ENCODE peak calls at places on chromosomes 16 and 17, in five cellular contexts. I, N, B, S and Y are unnamed samples.

GRCh38 chr16:74775255-74775654 is 635 bp upstream of the FA2H start:
- DNase-seq in I (no peak), N (no peak), B (no peak), S (no peak), Y (no peak)

GRCh38 chr16:85443531-85443930 is 169.6 kb upstream of the GSE1 start:
- DNase-seq in I (no peak), N (no peak), B (no peak), S (no peak), Y (no peak)

GRCh38 chr17:47276868-47277267 is 23.2 kb downstream of the ITGB3 start:
- DNase-seq in I (no peak), N (peak), B (no peak), S (peak), Y (peak)

GRCh38 chr17:4944554-4945175 is 3.7 kb downstream of the PFN1 start:
- DNase-seq in I (no peak), N (no peak), B (no peak), S (no peak), Y (no peak)

GRCh38 chr16:10037771-10038170 is 144.5 kb downstream of the GRIN2A start:
- DNase-seq in I (no peak), N (no peak), B (no peak), S (no peak), Y (no peak)

GRCh38 chr17:74852237-74853047 is 7.2 kb downstream of the GRIN2C start:
- DNase-seq in I (peak), N (no peak), B (no peak), S (peak), Y (no peak)

GRCh38 chr17:65283704-65284103 is 146.5 kb downstream of the RGS9 start:
- DNase-seq in I (no peak), N (no peak), B (no peak), S (no peak), Y (peak)

GRCh38 chr16:14510939-14511797 is 118.9 kb downstream of the PARN start:
- DNase-seq in I (no peak), N (peak), B (peak), S (peak), Y (no peak)

GRCh38 chr16:26645629-26646028 is 421.1 kb upstream of the C16orf82 start:
- DNase-seq in I (peak), N (no peak), B (no peak), S (no peak), Y (no peak)

GRCh38 chr16:48970216-48970615 is 311.4 kb downstream of the CBLN1 start:
- DNase-seq in I (no peak), N (no peak), B (no peak), S (no peak), Y (no peak)

GRCh38 chr16:30183961-30184429 is 593 bp downstream of the CORO1A start:
- DNase-seq in I (peak), N (no peak), B (no peak), S (no peak), Y (no peak)

GRCh38 chr17:4806770-4807533 is at the start of gene PLD2:
- DNase-seq in I (peak), N (peak), B (no peak), S (peak), Y (peak)

GRCh38 chr17:76840884-76841775 is 27.1 kb upstream of the MGAT5B start:
- DNase-seq in I (no peak), N (no peak), B (no peak), S (peak), Y (no peak)

GRCh38 chr16:12010388-12011251 is 34.1 kb downstream of the SNX29 start:
- DNase-seq in I (no peak), N (no peak), B (no peak), S (peak), Y (no peak)

GRCh38 chr17:15384142-15384803 is 42.9 kb upstream of the TEKT3 start:
- DNase-seq in I (no peak), N (no peak), B (no peak), S (peak), Y (peak)

GRCh38 chr17:30821751-30822723 is 2.5 kb downstream of the CRLF3 start:
- DNase-seq in I (no peak), N (no peak), B (no peak), S (no peak), Y (peak)
- TF ChIP-seq CTCF in I (no peak), N (no peak), B (no peak), S (no peak), Y (no peak)

GRCh38 chr16:81427245-81427644 is 17.4 kb upstream of the CMIP start:
- DNase-seq in I (no peak), N (no peak), B (no peak), S (no peak), Y (no peak)

GRCh38 chr16:81432899-81433560 is 11.6 kb upstream of the CMIP start:
- DNase-seq in I (peak), N (no peak), B (no peak), S (no peak), Y (no peak)

GRCh38 chr16:81424761-81425160 is 19.8 kb upstream of the CMIP start:
- DNase-seq in I (no peak), N (no peak), B (no peak), S (no peak), Y (peak)

GRCh38 chr16:81431554-81432353 is 12.9 kb upstream of the CMIP start:
- DNase-seq in I (no peak), N (peak), B (no peak), S (peak), Y (no peak)

DNA sequence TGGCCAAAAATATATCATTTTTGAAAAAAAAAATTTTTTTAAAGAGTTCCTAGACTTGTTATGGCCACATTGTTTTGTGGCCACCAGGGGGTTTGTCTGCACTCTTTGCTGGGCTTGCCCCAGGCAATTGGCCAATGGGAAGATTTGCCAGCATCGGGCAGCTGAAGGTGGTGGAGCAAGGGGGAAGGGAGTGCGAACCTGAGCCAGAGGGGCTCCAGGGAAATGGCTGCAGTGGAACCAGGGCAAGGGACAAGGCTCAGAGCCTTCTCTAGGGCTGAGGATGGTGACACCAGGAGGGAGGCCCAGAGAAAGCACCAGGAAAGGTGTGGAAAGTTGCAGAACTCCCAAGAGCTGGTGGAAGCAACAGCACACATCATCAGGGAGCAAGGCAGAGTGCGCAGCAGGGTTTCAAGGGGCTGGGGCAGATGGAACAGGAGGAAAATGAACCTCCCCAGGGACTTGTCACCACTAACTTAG is 15.5 kb upstream of the CMIP start:
- DNase-seq in I (peak), N (no peak), B (no peak), S (peak), Y (peak)
- TF ChIP-seq CTCF in I (peak), N (peak), B (peak), S (peak), Y (peak)

DNA sequence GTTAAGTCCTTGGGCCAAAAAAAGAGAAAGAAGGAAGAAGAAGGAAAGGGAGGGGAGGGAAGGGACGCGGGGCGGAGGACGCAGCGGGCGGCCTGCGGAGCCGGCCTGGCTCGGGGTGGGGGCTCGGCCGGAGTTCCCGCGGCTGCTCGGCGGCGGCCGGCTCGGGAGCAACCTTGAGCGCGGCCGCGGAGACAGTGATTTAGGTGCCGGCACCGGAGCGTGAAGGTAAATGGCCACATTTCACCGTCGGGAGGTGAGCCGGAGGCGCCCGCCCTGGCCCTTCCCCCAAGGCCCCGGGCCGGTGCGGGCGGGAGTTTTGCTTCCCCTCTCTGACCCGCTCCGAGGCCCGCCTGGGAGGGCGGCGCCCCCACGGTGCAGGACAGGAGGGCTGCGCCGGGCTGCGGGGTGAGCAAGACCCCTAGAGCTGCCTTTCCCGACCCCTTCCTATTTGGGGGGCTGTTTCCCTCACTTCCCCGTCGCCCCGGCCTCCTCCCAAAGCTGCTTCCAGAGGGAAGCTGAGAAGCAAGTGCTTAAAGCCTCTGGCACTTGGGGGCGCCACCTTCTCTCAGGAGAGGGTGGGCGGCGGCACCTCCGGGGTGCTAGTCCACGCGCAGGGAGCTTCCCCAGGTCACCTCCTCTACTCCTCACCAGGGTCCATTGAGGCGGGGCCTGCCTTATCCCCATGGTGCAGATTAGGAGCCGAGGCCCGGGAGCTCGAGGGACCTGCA is 56.5 kb downstream of the MRM1 start:
- DNase-seq in I (peak), N (no peak), B (no peak), S (peak), Y (no peak)
- TF ChIP-seq CTCF in I (no peak), N (peak), B (peak), S (peak), Y (no peak)

GRCh38 chr17:9226794-9227135 is 205.5 kb downstream of the NTN1 start:
- DNase-seq in I (peak), N (no peak), B (no peak), S (no peak), Y (no peak)

GRCh38 chr17:9226130-9226793 is 205.0 kb downstream of the NTN1 start:
- DNase-seq in I (peak), N (no peak), B (no peak), S (no peak), Y (no peak)

GRCh38 chr17:9224485-9224884 is 203.2 kb downstream of the NTN1 start:
- DNase-seq in I (peak), N (no peak), B (no peak), S (no peak), Y (no peak)

GRCh38 chr17:9223531-9223930 is 202.2 kb downstream of the NTN1 start:
- DNase-seq in I (no peak), N (no peak), B (no peak), S (no peak), Y (no peak)

DNA sequence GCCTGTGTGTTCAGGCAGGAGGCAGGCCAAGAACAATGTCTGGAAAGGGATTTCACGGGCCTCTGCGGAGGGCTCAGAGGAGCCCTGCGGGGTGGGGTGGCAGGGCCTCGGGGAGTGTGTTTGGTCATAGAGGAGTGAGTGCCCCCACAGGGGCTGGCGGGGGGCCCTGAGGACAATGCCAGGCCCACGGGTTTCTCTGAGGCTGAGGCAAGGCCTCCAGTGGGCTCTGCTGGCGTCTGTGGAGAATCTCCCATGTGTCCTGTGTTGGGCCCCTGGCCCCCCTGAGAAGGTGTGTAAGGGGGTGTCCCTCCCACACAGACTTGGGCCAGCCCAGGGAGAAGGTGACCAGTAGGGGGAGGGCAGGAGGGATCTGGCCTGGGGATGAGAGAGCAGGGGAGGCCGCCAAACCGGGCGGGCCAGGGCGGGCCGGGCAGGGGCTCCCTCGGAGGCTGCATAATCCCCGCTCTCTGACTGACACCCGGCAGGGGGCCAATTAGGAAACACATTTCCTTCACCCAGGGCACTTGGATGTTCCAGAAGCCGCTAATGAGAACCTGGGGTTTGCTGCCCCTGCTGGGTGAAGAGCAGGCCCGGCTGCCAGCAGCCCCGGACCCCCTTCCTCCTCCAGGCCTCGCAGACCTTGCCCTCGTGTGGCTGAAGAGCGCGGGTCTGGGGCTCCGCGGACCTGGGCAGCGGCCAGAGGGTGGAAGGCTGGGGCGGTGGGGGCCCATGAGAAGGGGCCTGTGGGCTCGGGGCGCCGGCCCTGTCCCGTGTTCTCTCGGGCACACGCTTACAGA is 204.2 kb downstream of the NTN1 start:
- DNase-seq in I (peak), N (no peak), B (no peak), S (no peak), Y (no peak)
- TF ChIP-seq CTCF in I (no peak), N (no peak), B (no peak), S (no peak), Y (no peak)

GRCh38 chr17:64094412-64094811 is 35.5 kb downstream of the ERN1 start:
- DNase-seq in I (no peak), N (no peak), B (no peak), S (no peak), Y (no peak)
- TF ChIP-seq CTCF in I (no peak), N (no peak), B (no peak), S (no peak), Y (no peak)

DNA sequence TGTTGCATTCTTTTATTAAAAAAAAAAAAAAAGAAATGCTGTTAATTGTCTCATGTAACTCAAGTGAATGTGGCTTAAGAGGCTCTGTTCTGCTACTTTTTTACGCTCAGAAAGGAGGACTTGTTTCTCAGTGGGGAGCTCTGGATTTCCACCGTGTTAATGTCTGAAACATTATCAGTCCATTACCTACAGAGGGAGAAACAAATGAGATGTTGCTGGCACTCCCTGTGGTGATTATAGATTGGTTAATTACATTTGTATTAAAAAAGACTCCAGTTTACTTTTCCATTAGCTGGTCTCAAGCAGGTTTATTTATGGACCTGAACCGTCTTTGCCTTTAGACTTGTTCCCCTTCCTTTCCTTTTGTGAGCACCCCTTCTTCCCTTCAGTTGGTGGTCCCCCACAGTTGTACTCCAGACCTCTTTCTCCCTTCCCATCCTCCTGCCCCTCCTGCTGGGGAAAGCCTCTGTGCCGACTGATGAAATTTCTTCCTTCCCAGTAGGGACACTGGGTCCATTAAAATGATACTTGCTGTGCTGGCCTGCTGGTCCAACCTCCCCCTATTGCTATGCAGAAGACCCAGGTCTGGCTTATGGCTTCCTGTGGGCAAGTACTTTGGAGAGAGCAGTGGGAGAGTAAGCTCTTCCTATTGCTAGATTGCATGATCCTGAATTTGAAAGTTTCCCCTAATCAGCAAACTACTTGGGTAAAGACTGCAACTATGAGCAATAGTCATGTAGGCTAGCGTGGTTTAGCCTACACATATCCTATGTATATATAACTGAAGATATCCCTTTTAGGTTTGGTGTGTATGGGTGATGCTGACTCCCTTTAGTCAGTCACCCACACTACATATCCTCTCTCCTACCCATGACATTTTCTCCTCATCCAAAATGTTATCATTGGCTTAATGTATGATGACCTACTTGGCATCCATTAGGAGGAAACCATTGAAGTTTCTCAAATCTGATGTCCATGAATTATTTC is 8.1 kb downstream of the CDC6 start:
- DNase-seq in I (no peak), N (no peak), B (no peak), S (no peak), Y (no peak)
- TF ChIP-seq CTCF in I (no peak), N (no peak), B (no peak), S (no peak), Y (no peak)

GRCh38 chr17:19319771-19320505 is 42.6 kb downstream of the B9D1 start:
- DNase-seq in I (no peak), N (no peak), B (no peak), S (no peak), Y (no peak)

GRCh38 chr17:19318611-19319010 is 43.9 kb downstream of the B9D1 start:
- DNase-seq in I (no peak), N (no peak), B (no peak), S (no peak), Y (no peak)

GRCh38 chr17:19316756-19317358 is 45.7 kb downstream of the B9D1 start:
- DNase-seq in I (no peak), N (peak), B (peak), S (no peak), Y (no peak)

GRCh38 chr17:19315104-19315503 is 47.4 kb downstream of the B9D1 start:
- DNase-seq in I (no peak), N (no peak), B (no peak), S (no peak), Y (no peak)

DNA sequence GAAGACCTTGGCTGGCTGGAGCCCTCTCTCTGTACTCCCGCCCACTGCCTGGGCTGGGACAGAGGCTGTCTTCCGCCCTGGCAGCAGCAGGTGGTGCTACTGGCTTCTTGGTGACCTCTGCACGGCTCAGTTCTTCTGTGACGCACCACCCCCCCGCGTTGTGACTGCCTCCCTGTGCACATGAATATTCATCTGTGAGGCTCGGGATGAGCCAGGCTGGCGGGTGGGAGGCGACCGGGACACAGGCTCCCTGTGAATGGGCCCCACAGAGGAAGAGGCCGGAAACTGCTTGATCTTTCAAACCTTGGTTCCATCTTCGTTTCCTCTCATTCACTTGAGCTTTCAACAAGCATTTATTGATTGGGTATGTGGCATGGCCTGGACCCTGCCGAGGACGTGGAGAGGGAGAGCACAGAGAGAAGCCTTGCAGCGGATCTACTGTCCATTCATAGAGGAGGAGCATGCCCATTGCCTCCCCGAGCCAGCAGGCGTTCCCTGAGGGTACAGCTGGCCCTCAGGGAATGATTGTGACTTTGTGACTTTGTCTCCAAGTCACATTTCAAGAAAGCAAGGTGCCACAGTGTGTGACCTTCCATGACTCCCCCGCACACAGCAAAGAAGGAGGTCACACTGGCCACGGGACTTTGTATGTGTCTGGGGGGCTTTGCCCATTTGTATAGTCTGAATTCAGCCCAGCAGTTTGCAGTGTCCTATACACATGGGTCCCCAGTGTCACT is 45.0 kb downstream of the B9D1 start:
- DNase-seq in I (peak), N (peak), B (peak), S (peak), Y (no peak)
- TF ChIP-seq CTCF in I (no peak), N (peak), B (peak), S (peak), Y (no peak)

DNA sequence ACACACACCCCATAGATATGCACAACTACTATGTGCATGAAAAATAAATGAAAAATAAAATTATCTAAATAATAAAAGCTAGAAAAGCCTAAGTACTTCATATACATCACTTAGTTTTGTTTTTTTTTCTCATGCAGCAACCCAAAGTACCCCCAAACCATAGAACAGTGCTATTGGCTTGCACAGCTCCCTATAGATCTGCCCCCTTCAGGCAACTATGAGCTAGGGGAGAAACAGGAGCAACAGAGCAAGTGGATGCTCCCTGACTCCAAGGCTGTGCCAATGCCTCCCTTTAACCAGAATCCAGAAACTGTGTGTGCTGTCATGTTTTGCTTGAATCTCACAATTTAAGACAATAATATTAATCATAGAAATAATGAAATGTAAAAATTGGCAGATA is 605.5 kb downstream of the TOX3 start:
- DNase-seq in I (no peak), N (no peak), B (no peak), S (no peak), Y (no peak)
- TF ChIP-seq CTCF in I (no peak), N (no peak), B (peak), S (no peak), Y (no peak)